ENCODE peak calls at places on chromosomes 3 and 15, in five cellular contexts. D is COR-L47, U is SHP77, B is NB4, E is amygdala. X is an unnamed sample.
A peak's percentile ranks its signal among the peaks of the same experiment; 100 is the strongest.

GRCh38 chr3:155676252-155676981 is 68.5 kb downstream of the PLCH1 start:
- DNase-seq in E (peak; percentile 18), D (no peak), B (no peak), U (no peak), X (no peak)

GRCh38 chr15:63157891-63158431 is 684 bp upstream of the RPS27L start:
- DNase-seq in D (no peak), E (peak; percentile 53), B (peak; percentile 69), U (peak; percentile 31), X (no peak)

GRCh38 chr3:38968403-38968802 is 83.3 kb downstream of the SCN11A start:
- DNase-seq in D (no peak), B (no peak), E (no peak), U (no peak), X (no peak)

GRCh38 chr3:87082806-87083440 is 92.0 kb upstream of the VGLL3 start:
- DNase-seq in B (peak; percentile 54), U (peak; percentile 48), E (peak; percentile 12), D (peak; percentile 33), X (peak; percentile 46)

GRCh38 chr3:47008258-47008671 is 28.8 kb downstream of the NBEAL2 start:
- DNase-seq in E (no peak), D (no peak), B (no peak), U (no peak), X (no peak)

GRCh38 chr3:153289334-153289808 is 127.3 kb downstream of the RAP2B start:
- DNase-seq in E (no peak), B (peak; percentile 74), U (no peak), D (no peak), X (no peak)

GRCh38 chr3:51676102-51676640 is 5.1 kb downstream of the TEX264 start:
- DNase-seq in U (no peak), D (no peak), E (no peak), B (no peak), X (no peak)

GRCh38 chr3:187227658-187228258 is 30.5 kb downstream of the RTP1 start:
- DNase-seq in U (no peak), D (no peak), E (no peak), B (no peak), X (no peak)

GRCh38 chr3:176430244-176430893 is 766.9 kb downstream of the TBL1XR1 start:
- DNase-seq in U (peak; percentile 26), D (peak; percentile 78), B (peak; percentile 44), E (no peak), X (peak; percentile 22)

GRCh38 chr15:39156166-39156565 is 424.7 kb upstream of the THBS1 start:
- DNase-seq in D (no peak), U (no peak), B (no peak), E (no peak), X (no peak)

GRCh38 chr15:68275165-68275746 is 2.3 kb upstream of the FEM1B start:
- DNase-seq in B (no peak), E (no peak), U (peak; percentile 33), D (no peak), X (no peak)

GRCh38 chr3:194449913-194450312 is 36.9 kb downstream of the ATP13A3 start:
- DNase-seq in U (no peak), E (no peak), D (no peak), B (no peak), X (no peak)

GRCh38 chr15:88220443-88221186 is 35.9 kb downstream of the NTRK3 start:
- DNase-seq in E (no peak), U (no peak), B (no peak), D (no peak), X (no peak)

GRCh38 chr3:99943931-99944761 is 126.5 kb downstream of the CMSS1 start:
- DNase-seq in U (no peak), D (no peak), B (no peak), E (no peak), X (no peak)

GRCh38 chr3:175777495-175777894 is 918.4 kb downstream of the NAALADL2 start:
- DNase-seq in U (no peak), E (no peak), B (no peak), D (no peak), X (no peak)

GRCh38 chr3:80770106-80771079 is 991.1 kb downstream of the GBE1 start:
- DNase-seq in E (no peak), D (no peak), B (no peak), U (peak; percentile 92), X (no peak)